ENCODE peak calls at places on chromosome 17, in eight cellular contexts. One of them, this sample, is unnamed.

GRCh38 chr17:51045616-51046526 is 74.8 kb downstream of the SPAG9 start:
- DNase-seq in HepG2: peak
- DNase-seq in suprapubic skin: no peak
- DNase-seq in HL-60: no peak
- DNase-seq in K562: no peak
- DNase-seq in GM23338: peak
- DNase-seq in spleen: no peak
- DNase-seq in H1: no peak
- DNase-seq in this sample: no peak

GRCh38 chr17:39186481-39187002 is 10.9 kb downstream of the CACNB1 start:
- DNase-seq in HepG2: no peak
- DNase-seq in suprapubic skin: no peak
- DNase-seq in HL-60: no peak
- DNase-seq in K562: no peak
- DNase-seq in GM23338: no peak
- DNase-seq in spleen: no peak
- DNase-seq in H1: no peak
- DNase-seq in this sample: no peak

GRCh38 chr17:1099242-1099641 is 80.5 kb downstream of the ABR start:
- DNase-seq in HepG2: no peak
- DNase-seq in suprapubic skin: no peak
- DNase-seq in HL-60: no peak
- DNase-seq in K562: no peak
- DNase-seq in GM23338: no peak
- DNase-seq in spleen: no peak
- DNase-seq in H1: no peak
- DNase-seq in this sample: no peak

GRCh38 chr17:74123350-74123749 is 80.1 kb upstream of the RPL38 start:
- DNase-seq in HepG2: no peak
- DNase-seq in suprapubic skin: no peak
- DNase-seq in HL-60: no peak
- DNase-seq in K562: peak
- DNase-seq in GM23338: no peak
- DNase-seq in spleen: no peak
- DNase-seq in H1: no peak
- DNase-seq in this sample: no peak

GRCh38 chr17:4161179-4161559 is 18.2 kb downstream of the CYB5D2 start:
- DNase-seq in HepG2: peak
- DNase-seq in suprapubic skin: no peak
- DNase-seq in HL-60: no peak
- DNase-seq in K562: no peak
- DNase-seq in GM23338: peak
- DNase-seq in spleen: no peak
- DNase-seq in H1: no peak
- DNase-seq in this sample: no peak

GRCh38 chr17:49971848-49972485 is 3.0 kb downstream of the DLX4 start:
- DNase-seq in HepG2: no peak
- DNase-seq in suprapubic skin: no peak
- DNase-seq in HL-60: peak
- DNase-seq in K562: peak
- DNase-seq in GM23338: peak
- DNase-seq in spleen: no peak
- DNase-seq in H1: no peak
- DNase-seq in this sample: no peak

GRCh38 chr17:63170795-63171194 is 204.8 kb downstream of the TANC2 start:
- DNase-seq in HepG2: no peak
- DNase-seq in suprapubic skin: no peak
- DNase-seq in HL-60: no peak
- DNase-seq in K562: no peak
- DNase-seq in GM23338: no peak
- DNase-seq in spleen: no peak
- DNase-seq in H1: no peak
- DNase-seq in this sample: no peak

GRCh38 chr17:40551091-40551873 is 14.0 kb downstream of the CCR7 start:
- DNase-seq in HepG2: peak
- DNase-seq in suprapubic skin: peak
- DNase-seq in HL-60: no peak
- DNase-seq in K562: no peak
- DNase-seq in GM23338: no peak
- DNase-seq in spleen: peak
- DNase-seq in H1: no peak
- DNase-seq in this sample: peak

GRCh38 chr17:39208893-39209292 is 8.8 kb downstream of the RPL19 start:
- DNase-seq in HepG2: no peak
- DNase-seq in suprapubic skin: no peak
- DNase-seq in HL-60: peak
- DNase-seq in K562: peak
- DNase-seq in GM23338: no peak
- DNase-seq in spleen: peak
- DNase-seq in H1: no peak
- DNase-seq in this sample: no peak

GRCh38 chr17:19703776-19704371 is 12.5 kb downstream of the SLC47A2 start:
- DNase-seq in HepG2: peak
- DNase-seq in suprapubic skin: no peak
- DNase-seq in HL-60: no peak
- DNase-seq in K562: peak
- DNase-seq in GM23338: peak
- DNase-seq in spleen: no peak
- DNase-seq in H1: no peak
- DNase-seq in this sample: peak

GRCh38 chr17:55496094-55496881 is 15.0 kb downstream of the SMIM36 start:
- DNase-seq in HepG2: peak
- DNase-seq in suprapubic skin: no peak
- DNase-seq in HL-60: peak
- DNase-seq in K562: no peak
- DNase-seq in GM23338: no peak
- DNase-seq in spleen: no peak
- DNase-seq in H1: no peak
- DNase-seq in this sample: no peak

GRCh38 chr17:4938670-4939553 is 934 bp downstream of the SLC25A11 start:
- DNase-seq in HepG2: no peak
- DNase-seq in suprapubic skin: no peak
- DNase-seq in HL-60: no peak
- DNase-seq in K562: no peak
- DNase-seq in GM23338: no peak
- DNase-seq in spleen: peak
- DNase-seq in H1: no peak
- DNase-seq in this sample: no peak

GRCh38 chr17:4717791-4718190 is 7.4 kb downstream of the ARRB2 start:
- DNase-seq in HepG2: no peak
- DNase-seq in suprapubic skin: no peak
- DNase-seq in HL-60: no peak
- DNase-seq in K562: no peak
- DNase-seq in GM23338: no peak
- DNase-seq in spleen: peak
- DNase-seq in H1: no peak
- DNase-seq in this sample: no peak

GRCh38 chr17:39726617-39727016 is 3.7 kb downstream of the MIEN1 start:
- DNase-seq in HepG2: no peak
- DNase-seq in suprapubic skin: no peak
- DNase-seq in HL-60: no peak
- DNase-seq in K562: no peak
- DNase-seq in GM23338: no peak
- DNase-seq in spleen: no peak
- DNase-seq in H1: no peak
- DNase-seq in this sample: no peak

DNA sequence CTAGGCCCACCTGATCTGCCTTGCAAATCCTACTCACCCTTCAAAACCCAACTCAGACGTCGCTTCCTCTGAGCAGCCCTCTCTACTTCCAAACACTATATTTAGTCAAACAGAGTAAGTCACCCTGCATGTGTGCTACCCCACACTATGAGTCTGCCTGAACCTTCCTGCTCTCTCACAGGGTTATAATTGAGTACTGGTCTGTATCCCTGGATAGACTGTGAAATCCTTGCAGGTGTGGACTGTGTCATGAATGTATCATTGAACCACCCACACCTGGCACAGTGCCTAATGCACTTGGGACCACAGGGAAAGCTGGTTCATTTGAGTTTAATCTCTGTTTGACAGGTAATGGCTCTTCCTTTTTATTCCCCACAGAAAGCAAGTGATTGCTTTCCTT is 3.4 kb downstream of the FBXO39 start:
- DNase-seq in HepG2: no peak
- DNase-seq in suprapubic skin: no peak
- DNase-seq in HL-60: no peak
- DNase-seq in K562: no peak
- DNase-seq in GM23338: no peak
- DNase-seq in spleen: no peak
- DNase-seq in H1: no peak
- DNase-seq in this sample: peak
- TF ChIP-seq POLR2AphosphoS5 in HepG2: no peak
- TF ChIP-seq POLR2AphosphoS5 in suprapubic skin: no peak
- TF ChIP-seq POLR2AphosphoS5 in HL-60: no peak
- TF ChIP-seq POLR2AphosphoS5 in K562: no peak
- TF ChIP-seq POLR2AphosphoS5 in GM23338: no peak
- TF ChIP-seq POLR2AphosphoS5 in spleen: no peak
- TF ChIP-seq POLR2AphosphoS5 in H1: no peak
- TF ChIP-seq POLR2AphosphoS5 in this sample: no peak

DNA sequence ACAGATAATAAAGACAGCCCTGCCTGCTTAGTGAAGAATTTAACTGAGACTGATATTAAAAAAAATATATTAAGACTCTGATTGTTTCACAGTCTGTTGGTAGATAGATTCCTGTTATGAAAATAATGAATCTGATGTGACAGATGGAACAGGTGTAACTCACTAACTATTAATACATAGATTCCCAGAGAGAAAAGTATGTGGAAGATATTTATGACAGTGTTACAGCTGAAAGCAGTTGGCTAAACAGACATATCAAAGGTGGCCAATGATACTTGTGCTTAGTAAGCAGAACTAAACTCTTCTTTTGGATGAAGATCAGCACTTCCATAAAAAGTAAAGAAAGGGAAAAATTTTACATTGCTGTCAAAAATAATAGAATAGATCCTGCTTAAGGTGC is 598.2 kb upstream of the CA10 start:
- DNase-seq in HepG2: no peak
- DNase-seq in suprapubic skin: no peak
- DNase-seq in HL-60: no peak
- DNase-seq in K562: no peak
- DNase-seq in GM23338: no peak
- DNase-seq in spleen: no peak
- DNase-seq in H1: no peak
- DNase-seq in this sample: no peak
- H3K4me3 ChIP-seq in HepG2: no peak
- H3K4me3 ChIP-seq in suprapubic skin: no peak
- H3K4me3 ChIP-seq in HL-60: no peak
- H3K4me3 ChIP-seq in K562: no peak
- H3K4me3 ChIP-seq in GM23338: no peak
- H3K4me3 ChIP-seq in spleen: no peak
- H3K4me3 ChIP-seq in H1: no peak
- H3K4me3 ChIP-seq in this sample: no peak

DNA sequence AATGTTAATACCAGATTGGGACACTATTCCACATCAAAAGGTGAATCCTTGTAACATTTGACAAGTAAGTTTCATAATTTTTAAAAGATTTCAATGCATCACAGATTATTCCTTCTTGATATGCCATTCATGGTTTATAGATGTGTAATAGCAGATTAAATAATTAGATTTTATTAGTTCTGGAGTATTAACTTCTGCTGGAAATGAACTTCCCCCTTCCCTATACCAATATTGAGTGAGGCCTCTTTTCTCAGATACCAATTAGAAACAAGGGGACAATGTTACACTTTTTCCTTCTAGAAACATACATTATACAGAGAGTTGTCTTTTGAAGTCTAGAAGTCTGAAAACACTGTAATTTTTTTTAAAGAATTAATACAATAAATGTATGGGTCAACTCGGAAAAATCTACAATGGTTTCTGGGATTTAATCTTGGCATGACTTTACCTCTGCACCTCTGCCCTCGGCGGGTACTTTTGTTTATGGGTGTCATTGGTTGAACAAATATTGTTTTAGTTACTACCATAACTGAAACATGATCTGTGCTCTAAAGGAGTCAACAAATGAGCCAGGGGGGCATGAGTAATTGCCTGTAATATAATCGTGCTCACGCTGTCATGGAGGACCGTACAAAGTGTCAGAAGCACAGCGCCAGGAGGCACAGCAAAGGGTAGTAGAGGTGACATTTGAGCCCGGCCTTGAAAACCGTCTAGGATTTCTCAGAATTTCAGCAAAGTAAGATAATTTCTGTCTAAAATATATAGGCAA is 8.2 kb downstream of the LRRC37B start:
- DNase-seq in HepG2: no peak
- DNase-seq in suprapubic skin: no peak
- DNase-seq in HL-60: no peak
- DNase-seq in K562: no peak
- DNase-seq in GM23338: no peak
- DNase-seq in spleen: peak
- DNase-seq in H1: no peak
- DNase-seq in this sample: no peak
- TF ChIP-seq POLR2AphosphoS5 in HepG2: no peak
- TF ChIP-seq POLR2AphosphoS5 in suprapubic skin: no peak
- TF ChIP-seq POLR2AphosphoS5 in HL-60: no peak
- TF ChIP-seq POLR2AphosphoS5 in K562: no peak
- TF ChIP-seq POLR2AphosphoS5 in GM23338: no peak
- TF ChIP-seq POLR2AphosphoS5 in spleen: no peak
- TF ChIP-seq POLR2AphosphoS5 in H1: no peak
- TF ChIP-seq POLR2AphosphoS5 in this sample: no peak

GRCh38 chr17:78766225-78766624 is 15.8 kb downstream of the CYTH1 start:
- DNase-seq in HepG2: no peak
- DNase-seq in suprapubic skin: no peak
- DNase-seq in HL-60: no peak
- DNase-seq in K562: no peak
- DNase-seq in GM23338: no peak
- DNase-seq in spleen: no peak
- DNase-seq in H1: no peak
- DNase-seq in this sample: no peak

GRCh38 chr17:78764871-78765270 is 17.2 kb downstream of the CYTH1 start:
- DNase-seq in HepG2: no peak
- DNase-seq in suprapubic skin: no peak
- DNase-seq in HL-60: no peak
- DNase-seq in K562: no peak
- DNase-seq in GM23338: no peak
- DNase-seq in spleen: no peak
- DNase-seq in H1: no peak
- DNase-seq in this sample: no peak

GRCh38 chr17:78765821-78766220 is 16.3 kb downstream of the CYTH1 start:
- DNase-seq in HepG2: no peak
- DNase-seq in suprapubic skin: no peak
- DNase-seq in HL-60: no peak
- DNase-seq in K562: no peak
- DNase-seq in GM23338: no peak
- DNase-seq in spleen: no peak
- DNase-seq in H1: no peak
- DNase-seq in this sample: no peak

GRCh38 chr17:78762007-78762406 is 20.1 kb downstream of the CYTH1 start:
- DNase-seq in HepG2: no peak
- DNase-seq in suprapubic skin: no peak
- DNase-seq in HL-60: no peak
- DNase-seq in K562: no peak
- DNase-seq in GM23338: no peak
- DNase-seq in spleen: no peak
- DNase-seq in H1: no peak
- DNase-seq in this sample: no peak

DNA sequence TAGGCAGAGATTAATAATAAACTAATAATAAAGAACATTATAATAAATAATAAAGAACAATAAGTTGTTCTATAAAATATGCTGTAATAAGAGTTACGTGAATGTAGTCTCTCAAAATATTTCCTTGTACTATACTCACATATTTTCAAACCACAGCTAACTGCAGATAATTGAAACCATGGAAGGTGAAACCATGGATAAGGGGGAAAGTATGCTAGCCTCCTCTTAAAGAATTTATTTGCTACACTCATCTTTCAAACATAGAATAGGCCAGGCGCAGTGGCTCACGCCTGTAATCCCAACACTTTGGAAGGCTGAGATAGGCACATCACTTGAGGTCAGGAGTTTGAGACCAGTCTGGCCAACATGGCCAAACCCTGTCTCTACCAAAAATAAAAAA is 18.5 kb downstream of the CYTH1 start:
- DNase-seq in HepG2: no peak
- DNase-seq in suprapubic skin: no peak
- DNase-seq in HL-60: no peak
- DNase-seq in K562: no peak
- DNase-seq in GM23338: no peak
- DNase-seq in spleen: no peak
- DNase-seq in H1: no peak
- DNase-seq in this sample: no peak
- H3K4me3 ChIP-seq in HepG2: no peak
- H3K4me3 ChIP-seq in suprapubic skin: no peak
- H3K4me3 ChIP-seq in HL-60: no peak
- H3K4me3 ChIP-seq in K562: no peak
- H3K4me3 ChIP-seq in GM23338: no peak
- H3K4me3 ChIP-seq in spleen: no peak
- H3K4me3 ChIP-seq in H1: no peak
- H3K4me3 ChIP-seq in this sample: no peak

This sample was measured in esophagus muscularis mucosa.